ENCODE peak calls at places on chromosomes 3 and 15, in six cellular contexts. N, X, T, Q, F and G are unnamed samples.

GRCh38 chr3:44584646-44585501 is at the start of gene ZNF660:
- DNase-seq in N (peak), Q (peak), X (peak), F (peak), T (no peak), G (peak)

GRCh38 chr3:128309026-128309425 is 155.7 kb downstream of the EEFSEC start:
- DNase-seq in Q (no peak), T (no peak), F (no peak), N (no peak), X (no peak), G (no peak)

GRCh38 chr3:42071720-42072582 is 19.2 kb upstream of the TRAK1 start:
- DNase-seq in N (no peak), Q (peak), X (peak), T (no peak), F (peak), G (no peak)

GRCh38 chr3:8759038-8759755 is 10.2 kb downstream of the OXTR start:
- DNase-seq in N (no peak), Q (no peak), X (no peak), F (no peak), T (no peak), G (peak)

GRCh38 chr3:112376996-112377395 is 44.0 kb downstream of the CD200 start:
- DNase-seq in N (no peak), Q (peak), F (no peak), X (no peak), T (no peak), G (no peak)

GRCh38 chr15:65434201-65434600 is 11.5 kb upstream of the IGDCC4 start:
- DNase-seq in T (no peak), N (no peak), F (no peak), X (no peak), Q (no peak), G (no peak)

GRCh38 chr15:29268706-29269484 is 727 bp downstream of the NSMCE3 start:
- DNase-seq in N (peak), T (no peak), F (peak), X (peak), Q (peak), G (no peak)

GRCh38 chr3:25592510-25592968 is 72.2 kb downstream of the TOP2B start:
- DNase-seq in F (peak), T (peak), X (peak), Q (peak), N (peak), G (no peak)

GRCh38 chr15:49815937-49816336 is 195.1 kb downstream of the DTWD1 start:
- DNase-seq in Q (peak), F (no peak), T (no peak), X (no peak), N (no peak), G (no peak)

GRCh38 chr15:40266828-40267304 is 16.0 kb downstream of the ANKRD63 start:
- DNase-seq in F (no peak), T (peak), N (peak), X (peak), Q (peak), G (peak)

GRCh38 chr15:35506272-35506870 is 39.6 kb downstream of the DPH6 start:
- DNase-seq in T (no peak), N (no peak), X (peak), Q (no peak), F (peak), G (no peak)
- H2AFZ ChIP-seq in T (no peak), N (no peak), X (no peak), Q (no peak), F (no peak), G (no peak)

GRCh38 chr3:195100903-195101591 is 169.9 kb downstream of the XXYLT1 start:
- DNase-seq in T (no peak), Q (peak), X (no peak), N (no peak), F (no peak), G (peak)
- H3K4me3 ChIP-seq in T (no peak), Q (no peak), X (no peak), N (no peak), F (no peak), G (no peak)

GRCh38 chr15:70347321-70347720 is 249.6 kb upstream of the TLE3 start:
- DNase-seq in F (no peak), T (no peak), X (no peak), N (no peak), Q (no peak), G (no peak)
- H2AFZ ChIP-seq in F (no peak), T (no peak), X (no peak), N (no peak), Q (no peak), G (no peak)

DNA sequence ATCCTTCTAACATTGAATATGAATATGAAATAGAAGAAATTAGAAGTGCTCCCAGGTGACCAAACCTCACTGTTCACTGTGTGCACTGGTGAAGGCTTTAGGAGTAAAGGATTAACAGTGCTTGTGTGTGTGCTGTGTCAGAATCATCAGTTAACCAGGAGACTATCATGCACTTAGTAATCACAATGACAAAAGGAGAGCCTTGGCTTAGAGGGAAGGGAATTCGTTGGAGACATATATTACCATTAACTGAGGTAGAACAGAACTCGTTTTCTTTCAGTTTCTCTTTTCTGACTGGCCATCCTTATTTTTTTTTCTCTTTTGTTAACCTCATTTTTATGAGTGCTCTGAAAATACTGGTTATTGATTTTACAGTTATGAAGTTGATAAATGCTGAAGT is 213.3 kb upstream of the GBE1 start:
- DNase-seq in N (no peak), F (peak), Q (no peak), X (no peak), T (no peak), G (no peak)
- H3K4me3 ChIP-seq in N (no peak), F (no peak), Q (no peak), X (no peak), T (no peak), G (no peak)

DNA sequence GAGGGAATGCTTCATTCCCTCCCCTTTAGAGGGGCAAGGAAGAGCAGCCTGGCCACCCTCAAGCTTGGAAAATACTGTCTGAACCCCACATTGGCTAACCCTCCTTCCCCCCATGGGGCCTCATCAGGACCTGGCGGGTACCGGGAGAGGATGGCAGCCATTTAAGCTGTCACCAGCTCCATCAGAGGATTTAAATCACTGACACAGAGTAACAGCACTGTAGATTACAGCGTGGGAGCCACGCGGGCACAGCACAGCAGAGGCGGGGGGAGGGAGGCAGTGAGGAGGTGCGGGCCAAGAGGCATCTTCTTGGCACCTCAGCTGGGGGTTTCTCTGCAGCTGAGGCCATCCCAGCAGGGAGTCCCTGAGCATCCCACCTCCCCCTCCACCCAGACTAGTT is 21.8 kb upstream of the CACNA2D2 start:
- DNase-seq in T (no peak), Q (no peak), N (no peak), X (no peak), F (no peak), G (no peak)
- H2AFZ ChIP-seq in T (no peak), Q (no peak), N (no peak), X (no peak), F (no peak), G (no peak)

GRCh38 chr3:55309336-55309735 is 177.8 kb downstream of the WNT5A start:
- DNase-seq in N (no peak), T (no peak), Q (peak), X (peak), F (no peak), G (no peak)

GRCh38 chr3:55300701-55301100 is 186.4 kb downstream of the WNT5A start:
- DNase-seq in N (no peak), X (no peak), T (no peak), F (no peak), Q (no peak), G (no peak)

GRCh38 chr3:55307622-55308021 is 179.5 kb downstream of the WNT5A start:
- DNase-seq in T (no peak), F (no peak), X (no peak), Q (no peak), N (no peak), G (no peak)

GRCh38 chr3:55305714-55306485 is 181.2 kb downstream of the WNT5A start:
- DNase-seq in N (no peak), Q (peak), X (no peak), F (no peak), T (no peak), G (no peak)
- H3K4me3 ChIP-seq in N (no peak), Q (no peak), X (no peak), F (no peak), T (no peak), G (peak)

GRCh38 chr3:12476238-12476897 is 7.9 kb upstream of the TSEN2 start:
- DNase-seq in X (peak), Q (peak), F (no peak), T (peak), N (no peak), G (peak)
- H2AFZ ChIP-seq in X (peak), Q (peak), F (no peak), T (no peak), N (no peak), G (peak)

DNA sequence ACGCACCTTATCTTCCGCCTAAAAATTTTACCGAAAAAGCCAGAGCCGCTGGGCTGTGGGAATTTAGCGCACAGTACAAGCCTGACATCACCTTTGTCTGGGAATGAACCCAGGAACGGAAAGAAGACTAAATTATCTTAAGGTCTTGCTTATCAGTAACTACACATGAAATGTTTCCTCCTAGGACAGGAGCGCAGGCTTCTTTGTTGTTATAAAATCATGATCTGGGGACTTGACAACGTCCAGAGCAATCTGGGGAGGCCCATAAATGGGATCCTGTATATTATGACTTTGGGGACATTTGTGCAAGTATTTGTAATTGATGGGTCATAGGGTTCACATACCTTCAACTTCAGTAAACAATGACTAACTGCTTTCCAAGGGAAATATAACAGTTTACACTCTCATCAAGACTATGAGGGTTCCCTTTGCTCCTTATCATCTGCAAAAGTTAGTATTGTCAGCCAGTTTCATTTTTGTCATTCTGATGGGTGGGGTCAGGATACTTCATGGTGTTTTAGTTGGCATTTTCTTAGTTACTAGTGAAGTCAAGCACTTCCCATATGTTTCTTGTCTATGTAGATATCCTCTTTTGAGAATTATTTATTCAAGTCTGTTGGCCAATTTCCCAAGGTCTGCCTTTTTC is 213.9 kb upstream of the PFN2 start:
- DNase-seq in N (no peak), F (no peak), T (peak), X (peak), Q (peak), G (no peak)
- H3K4me3 ChIP-seq in N (no peak), F (peak), T (peak), X (peak), Q (peak), G (peak)

DNA sequence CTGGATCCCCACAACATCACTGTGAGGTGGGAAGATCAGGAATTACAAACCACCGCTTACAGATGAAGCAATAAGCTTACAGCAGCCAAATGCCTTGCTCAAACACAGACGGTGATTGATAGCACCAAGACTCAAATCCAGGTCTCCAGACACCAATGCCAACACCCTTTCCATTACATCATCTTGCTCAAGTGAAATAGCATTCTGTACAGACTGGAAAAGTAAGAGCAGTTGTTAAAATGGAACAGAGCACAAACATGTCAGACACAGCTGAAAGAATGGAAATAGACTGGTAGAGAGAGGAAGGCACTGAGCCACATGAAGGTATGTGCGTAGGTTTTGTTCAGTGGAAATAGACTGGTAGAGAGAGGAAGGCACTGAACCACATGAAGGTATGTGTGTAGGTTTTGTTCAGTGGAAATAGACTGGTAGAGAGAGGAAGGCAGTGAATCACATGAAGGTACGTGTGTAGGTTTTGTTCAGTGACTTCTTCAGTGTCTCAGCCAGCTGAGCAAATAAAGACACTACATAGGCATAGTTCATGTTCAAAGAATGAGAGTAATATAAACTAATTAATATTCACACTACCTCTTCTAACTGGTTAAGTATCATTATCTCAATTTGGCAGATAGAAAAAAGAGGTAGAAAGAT is 15.6 kb downstream of the CLDN1 start:
- DNase-seq in X (peak), N (no peak), T (peak), Q (peak), F (no peak), G (no peak)
- H2AFZ ChIP-seq in X (peak), N (no peak), T (no peak), Q (no peak), F (no peak), G (peak)

DNA sequence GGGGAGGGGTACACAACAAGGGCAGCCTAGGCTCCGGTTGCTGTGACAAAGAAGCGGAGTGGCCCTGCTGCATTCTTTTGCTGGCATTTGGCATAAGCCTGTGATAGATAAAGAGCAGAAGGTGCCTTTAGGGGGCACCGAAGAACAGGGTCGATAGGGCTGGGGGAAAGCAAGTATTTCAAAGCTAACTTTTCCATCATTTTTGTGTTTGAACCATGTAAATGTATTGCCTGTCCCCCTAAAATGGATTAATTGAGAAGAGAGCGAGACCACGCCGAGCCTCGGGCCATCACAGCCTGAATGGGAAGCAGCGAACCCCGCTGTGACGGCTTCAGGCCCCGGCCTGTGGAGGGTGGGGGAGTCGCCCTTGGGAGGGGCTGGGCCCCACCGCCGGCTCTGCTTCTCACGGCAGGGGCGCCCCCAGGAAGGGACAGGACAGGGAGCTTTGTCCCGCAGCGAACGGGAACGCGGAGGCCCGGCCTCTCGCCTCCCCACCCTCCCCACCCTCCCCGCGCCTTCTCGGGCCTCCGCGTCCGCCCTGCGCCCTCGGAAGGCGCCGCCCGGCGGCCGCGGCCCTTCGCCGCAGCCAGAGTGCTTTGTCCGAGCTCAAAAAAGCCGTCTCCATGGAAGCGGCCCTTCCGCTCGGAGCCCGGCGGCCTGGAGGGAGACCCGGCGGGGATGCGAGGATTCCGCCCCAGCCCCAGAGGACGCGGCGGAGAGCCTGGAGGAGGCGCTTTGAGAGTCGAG is 32.4 kb upstream of the ALDH1L1 start:
- DNase-seq in N (no peak), X (peak), T (peak), Q (peak), F (peak), G (peak)
- H3K4me3 ChIP-seq in N (no peak), X (peak), T (peak), Q (peak), F (peak), G (peak)